ENCODE peak calls at places on chromosomes 12 and 14, in eight cellular contexts. G is H1, D is HepG2, T is A549, F is SK-N-SH, X is K562, N is GM12878, K is HCT116. C is an unnamed sample.

GRCh38 chr12:95908573-95908972 is 33.8 kb downstream of the CCDC38 start:
- DNase-seq in G (no peak), D (no peak), T (no peak), F (no peak), X (no peak), N (no peak), K (no peak), C (peak)

GRCh38 chr12:50529345-50529744 is 24.6 kb downstream of the DIP2B start:
- DNase-seq in G (no peak), D (no peak), T (no peak), F (no peak), X (no peak), N (no peak), K (no peak), C (no peak)

GRCh38 chr14:103537175-103537990 is 8.4 kb downstream of the TRMT61A start:
- DNase-seq in G (no peak), D (no peak), T (no peak), F (no peak), X (no peak), N (no peak), K (no peak), C (no peak)

GRCh38 chr14:103628684-103629502 is at the start of gene KLC1:
- DNase-seq in G (no peak), D (no peak), T (peak), F (peak), X (peak), N (no peak), K (peak), C (peak)

GRCh38 chr14:101035466-101036225 is 132.1 kb upstream of the RTL1 start:
- DNase-seq in G (no peak), D (no peak), T (no peak), F (no peak), X (no peak), N (no peak), K (no peak), C (no peak)

GRCh38 chr14:33499687-33500086 is 451.2 kb downstream of the EGLN3 start:
- DNase-seq in G (no peak), D (no peak), T (no peak), F (no peak), X (no peak), N (no peak), K (no peak), C (peak)

GRCh38 chr14:96177766-96178377 is 26.8 kb upstream of the BDKRB2 start:
- DNase-seq in G (no peak), D (no peak), T (no peak), F (no peak), X (no peak), N (no peak), K (no peak), C (no peak)

GRCh38 chr12:18837025-18837424 is 99.1 kb downstream of the CAPZA3 start:
- DNase-seq in G (no peak), D (no peak), T (no peak), F (no peak), X (no peak), N (no peak), K (no peak), C (no peak)

GRCh38 chr12:68841717-68842116 is 33.7 kb downstream of the MDM2 start:
- DNase-seq in G (no peak), D (no peak), T (no peak), F (no peak), X (no peak), N (no peak), K (no peak), C (no peak)

GRCh38 chr12:46831335-46832083 is 5.7 kb upstream of the SLC38A4 start:
- DNase-seq in G (no peak), D (no peak), T (no peak), F (peak), X (no peak), N (no peak), K (no peak), C (no peak)

GRCh38 chr14:36955967-36956366 is 216.4 kb downstream of the SLC25A21 start:
- DNase-seq in G (no peak), D (no peak), T (no peak), F (no peak), X (no peak), N (no peak), K (no peak), C (no peak)

GRCh38 chr12:15662303-15662980 is 126.7 kb downstream of the EPS8 start:
- DNase-seq in G (no peak), D (no peak), T (peak), F (no peak), X (no peak), N (no peak), K (peak), C (peak)

GRCh38 chr12:33438890-33439586 is 581 bp downstream of the SYT10 start:
- DNase-seq in G (no peak), D (no peak), T (no peak), F (peak), X (peak), N (no peak), K (no peak), C (no peak)

GRCh38 chr12:103241184-103241583 is 254.6 kb downstream of the C12orf42 start:
- DNase-seq in G (no peak), D (no peak), T (no peak), F (no peak), X (no peak), N (no peak), K (no peak), C (no peak)

DNA sequence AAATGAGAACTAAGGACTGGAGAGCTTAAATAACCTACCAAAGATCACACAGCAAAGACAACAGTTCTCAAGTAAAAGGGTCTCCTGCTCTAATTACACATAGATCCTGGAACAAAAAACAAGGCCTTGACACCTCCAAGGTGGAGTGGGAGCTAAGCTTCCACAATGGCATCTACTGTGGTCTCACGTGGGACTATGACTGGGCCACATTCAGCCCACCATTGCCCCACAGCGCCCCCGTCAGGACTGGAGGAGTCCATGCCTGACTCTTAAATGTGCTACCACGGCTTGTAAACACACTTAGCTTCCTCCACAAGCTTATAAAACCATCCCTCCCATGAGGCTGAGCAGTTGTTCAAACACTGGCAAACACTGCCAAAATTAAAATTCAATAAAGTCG is 88.5 kb downstream of the GCH1 start:
- DNase-seq in G (no peak), D (no peak), T (no peak), F (no peak), X (peak), N (no peak), K (no peak), C (no peak)
- TF ChIP-seq CTCF in G (peak), D (peak), T (peak), F (peak), X (peak), N (no peak), K (peak), C (peak)

DNA sequence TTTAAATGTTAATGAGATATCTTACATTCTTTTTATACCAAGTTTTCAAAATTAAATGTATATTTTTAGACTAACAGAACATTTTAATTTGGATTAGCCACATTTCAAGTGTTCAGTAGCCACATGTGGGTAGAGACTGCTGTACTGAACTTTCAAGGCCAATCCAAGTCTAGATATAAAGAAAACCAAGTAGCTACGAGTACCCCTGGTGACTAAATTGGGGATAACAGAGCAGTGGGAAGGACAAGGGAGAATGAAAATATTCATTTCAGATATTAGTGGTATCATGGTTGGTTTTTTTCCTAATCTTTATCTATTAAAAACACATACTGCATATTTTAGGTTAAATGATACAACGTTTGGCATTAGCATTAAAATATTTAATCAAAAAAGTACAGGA is 69.4 kb upstream of the RHOJ start:
- DNase-seq in G (no peak), D (no peak), T (no peak), F (peak), X (peak), N (no peak), K (no peak), C (peak)
- TF ChIP-seq MAX in G (no peak), D (no peak), T (no peak), F (no peak), X (no peak), N (no peak), K (no peak), C (no peak)

DNA sequence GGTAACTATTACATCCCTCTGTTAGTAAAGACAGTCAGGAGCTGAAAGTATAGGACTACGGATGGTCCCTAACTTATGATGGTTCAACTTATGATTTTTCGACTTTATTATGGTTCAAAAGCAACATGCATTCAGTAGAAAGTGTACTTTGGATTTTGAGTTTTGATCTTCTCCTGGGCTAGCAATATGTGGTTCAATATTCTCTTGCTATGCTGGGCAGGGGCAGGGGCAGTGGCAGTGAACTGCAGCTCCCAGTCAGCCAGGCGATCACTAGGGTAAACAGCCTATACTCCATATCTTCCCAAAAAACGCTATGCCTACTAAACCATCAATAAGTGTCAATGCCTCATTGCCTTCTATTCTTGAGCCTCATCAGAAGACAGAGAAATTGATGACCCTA is 292.7 kb downstream of the EMP1 start:
- DNase-seq in G (no peak), D (no peak), T (no peak), F (no peak), X (no peak), N (no peak), K (no peak), C (no peak)
- H3K27ac ChIP-seq in G (no peak), D (no peak), T (no peak), F (no peak), X (no peak), N (no peak), K (no peak), C (no peak)

GRCh38 chr14:75141062-75141461 is 14.2 kb upstream of the NEK9 start:
- DNase-seq in G (no peak), D (no peak), T (no peak), F (no peak), X (no peak), N (no peak), K (no peak), C (no peak)

GRCh38 chr14:75142494-75142893 is 15.6 kb upstream of the NEK9 start:
- DNase-seq in G (no peak), D (no peak), T (no peak), F (no peak), X (no peak), N (no peak), K (no peak), C (no peak)

GRCh38 chr14:75143761-75144527 is 17.1 kb upstream of the NEK9 start:
- DNase-seq in G (no peak), D (no peak), T (no peak), F (no peak), X (no peak), N (no peak), K (no peak), C (no peak)

GRCh38 chr14:75140620-75141019 is 13.8 kb upstream of the NEK9 start:
- DNase-seq in G (no peak), D (no peak), T (no peak), F (no peak), X (no peak), N (no peak), K (no peak), C (no peak)

GRCh38 chr14:75141967-75142366 is 15.1 kb upstream of the NEK9 start:
- DNase-seq in G (no peak), D (peak), T (no peak), F (peak), X (no peak), N (no peak), K (no peak), C (peak)
- TF ChIP-seq CTCF in G (no peak), D (peak), T (peak), F (peak), X (peak), N (peak), K (peak), C (peak)

GRCh38 chr14:97524579-97525319 is 727.6 kb downstream of the VRK1 start:
- DNase-seq in G (no peak), D (no peak), T (no peak), F (no peak), X (no peak), N (no peak), K (no peak), C (no peak)
- TF ChIP-seq MAX in G (no peak), D (no peak), T (no peak), F (no peak), X (no peak), N (no peak), K (no peak), C (no peak)

DNA sequence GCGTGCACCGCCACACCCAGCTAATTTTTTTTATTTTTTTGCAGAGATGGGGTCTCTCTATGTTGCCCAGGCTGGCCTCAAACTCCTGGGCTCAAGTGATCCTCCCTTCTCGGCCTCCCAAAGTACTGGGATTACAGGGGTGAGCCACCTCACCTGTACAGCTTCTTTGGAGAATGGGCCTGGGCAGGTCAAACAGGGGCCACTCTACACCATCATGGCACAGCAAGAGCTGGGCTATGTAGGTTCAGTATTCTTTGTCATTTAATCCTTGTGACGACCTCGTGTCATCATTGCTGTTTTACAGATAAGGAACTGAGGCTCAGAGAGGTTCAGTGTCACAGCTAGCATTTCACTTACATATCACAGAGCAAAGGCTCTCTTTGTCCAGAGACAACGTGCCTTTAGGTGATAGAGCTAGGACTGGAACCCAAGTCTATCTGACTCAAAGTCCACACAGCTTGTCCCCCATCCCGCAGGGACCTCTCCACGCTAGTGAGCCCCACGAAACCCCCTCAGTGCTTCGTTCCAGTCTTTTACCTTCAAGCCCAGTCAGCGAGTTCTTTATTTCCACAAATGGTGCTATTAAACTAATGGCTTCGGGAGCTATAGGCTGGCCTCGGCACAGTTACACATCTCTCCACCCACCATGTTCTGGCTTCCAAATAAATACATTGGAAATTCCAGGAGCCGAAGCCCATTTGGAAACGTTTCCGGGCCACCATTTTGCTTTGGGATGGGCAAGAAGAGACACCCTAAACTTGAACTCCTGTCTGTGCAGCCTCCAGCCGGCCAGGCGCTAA is 701 bp upstream of the MAP1LC3B2 start:
- DNase-seq in G (no peak), D (no peak), T (no peak), F (no peak), X (no peak), N (no peak), K (no peak), C (no peak)
- H3K27ac ChIP-seq in G (no peak), D (no peak), T (peak), F (no peak), X (peak), N (peak), K (no peak), C (no peak)

GRCh38 chr12:6829532-6830220 is 1.5 kb downstream of the P3H3 start:
- DNase-seq in G (no peak), D (peak), T (peak), F (peak), X (no peak), N (no peak), K (peak), C (peak)
- TF ChIP-seq CTCF in G (no peak), D (peak), T (no peak), F (peak), X (peak), N (no peak), K (peak), C (peak)

GRCh38 chr14:20620798-20621478 is 20.6 kb downstream of the OR6S1 start:
- DNase-seq in G (no peak), D (peak), T (no peak), F (no peak), X (no peak), N (no peak), K (no peak), C (no peak)

GRCh38 chr14:20624495-20625070 is 16.9 kb downstream of the OR6S1 start:
- DNase-seq in G (no peak), D (no peak), T (peak), F (no peak), X (peak), N (no peak), K (no peak), C (no peak)

GRCh38 chr14:20626274-20626673 is 15.2 kb downstream of the OR6S1 start:
- DNase-seq in G (no peak), D (no peak), T (no peak), F (no peak), X (no peak), N (no peak), K (no peak), C (no peak)

GRCh38 chr14:20623798-20624197 is 17.7 kb downstream of the OR6S1 start:
- DNase-seq in G (no peak), D (no peak), T (no peak), F (no peak), X (no peak), N (no peak), K (no peak), C (no peak)

DNA sequence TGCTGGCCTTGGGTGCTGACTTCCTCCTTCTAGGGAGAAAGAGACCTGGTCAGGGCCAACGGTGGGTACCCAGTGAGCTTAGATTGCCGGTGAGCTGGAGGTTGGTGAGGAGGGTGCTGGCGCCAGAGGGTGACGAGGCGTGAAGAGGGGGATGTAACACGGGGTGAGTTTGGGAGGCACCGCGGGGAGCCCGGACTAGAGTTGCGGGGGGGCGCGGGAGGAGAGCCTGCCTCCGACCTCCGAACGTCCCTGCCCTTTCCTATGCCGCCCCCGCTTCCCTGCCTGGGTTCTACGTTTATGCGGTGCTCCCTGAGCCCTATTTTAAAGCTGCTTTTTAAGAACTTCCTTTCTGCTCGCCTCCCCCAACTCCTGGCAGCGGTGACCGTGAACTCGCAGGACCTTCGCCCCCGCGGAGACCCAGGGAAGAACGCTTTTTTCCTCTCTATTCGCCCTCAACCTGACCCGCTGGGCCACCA is 18.6 kb downstream of the OR6S1 start:
- DNase-seq in G (no peak), D (no peak), T (no peak), F (no peak), X (no peak), N (no peak), K (no peak), C (no peak)
- TF ChIP-seq MAX in G (no peak), D (no peak), T (no peak), F (no peak), X (no peak), N (no peak), K (no peak), C (no peak)

GRCh38 chr14:94317259-94317658 is 5.9 kb downstream of the SERPINA6 start:
- DNase-seq in G (no peak), D (peak), T (no peak), F (no peak), X (no peak), N (no peak), K (no peak), C (no peak)

GRCh38 chr14:94322648-94323570 is at the start of gene SERPINA6:
- DNase-seq in G (no peak), D (peak), T (no peak), F (peak), X (no peak), N (no peak), K (no peak), C (no peak)

GRCh38 chr14:94316692-94317091 is 6.4 kb downstream of the SERPINA6 start:
- DNase-seq in G (no peak), D (no peak), T (no peak), F (no peak), X (no peak), N (no peak), K (no peak), C (no peak)

GRCh38 chr14:94320243-94320642 is 2.9 kb downstream of the SERPINA6 start:
- DNase-seq in G (no peak), D (peak), T (no peak), F (no peak), X (no peak), N (no peak), K (no peak), C (no peak)

GRCh38 chr14:94321421-94322271 is 1.5 kb downstream of the SERPINA6 start:
- DNase-seq in G (no peak), D (no peak), T (no peak), F (no peak), X (no peak), N (no peak), K (no peak), C (no peak)
- H3K27ac ChIP-seq in G (no peak), D (peak), T (no peak), F (no peak), X (no peak), N (no peak), K (no peak), C (no peak)

GRCh38 chr12:7130791-7131501 is 775 bp downstream of the CLSTN3 start:
- DNase-seq in G (no peak), D (no peak), T (no peak), F (peak), X (peak), N (no peak), K (no peak), C (peak)
- TF ChIP-seq CTCF in G (no peak), D (peak), T (no peak), F (no peak), X (no peak), N (peak), K (no peak), C (no peak)

C was measured in endothelial cell of umbilical vein.